ENCODE peak calls at places on chromosomes 3 and 15, in seven cellular contexts. S is stimulated activated CD8-positive, alpha-beta memory T cell treated with anti-CD3 and anti-CD28 coated beads, Interleukin-7, amount 100 ng/mL, for 1 hour; C is fibroblast of pulmonary artery; V is EL; E is esophagus squamous epithelium; O is B cell; R is IMR-90. B is an unnamed sample.

GRCh38 chr3:177827517-177828249 is 630.4 kb upstream of the TBL1XR1 start:
- DNase-seq in S (no peak), C (peak), V (peak), E (no peak), O (no peak), R (peak), B (no peak)

GRCh38 chr3:105848821-105849220 is 20.0 kb downstream of the CBLB start:
- DNase-seq in S (no peak), C (no peak), V (no peak), E (no peak), O (no peak), R (no peak), B (no peak)

GRCh38 chr15:67130166-67130565 is 64.8 kb downstream of the SMAD3 start:
- DNase-seq in S (no peak), C (no peak), V (no peak), E (no peak), O (no peak), R (no peak), B (no peak)

GRCh38 chr15:33277689-33278088 is 33.1 kb upstream of the RYR3 start:
- DNase-seq in S (no peak), C (no peak), V (no peak), E (no peak), O (no peak), R (no peak), B (no peak)

GRCh38 chr15:72068826-72069225 is 49.1 kb downstream of the MYO9A start:
- DNase-seq in S (no peak), C (no peak), V (no peak), E (no peak), O (no peak), R (no peak), B (no peak)

GRCh38 chr3:25713316-25713967 is 48.7 kb upstream of the TOP2B start:
- DNase-seq in S (no peak), C (no peak), V (no peak), E (no peak), O (no peak), R (no peak), B (no peak)

GRCh38 chr3:113270096-113270495 is 58.7 kb downstream of the BOC start:
- DNase-seq in S (no peak), C (no peak), V (no peak), E (no peak), O (no peak), R (peak), B (no peak)

GRCh38 chr3:45397754-45398153 is 9.4 kb downstream of the LARS2 start:
- DNase-seq in S (no peak), C (no peak), V (no peak), E (no peak), O (no peak), R (no peak), B (no peak)

GRCh38 chr15:99555089-99555488 is 10.7 kb upstream of the MEF2A start:
- DNase-seq in S (no peak), C (no peak), V (no peak), E (no peak), O (no peak), R (no peak), B (no peak)

GRCh38 chr3:149480326-149481017 is 6.0 kb downstream of the TM4SF4 start:
- DNase-seq in S (no peak), C (peak), V (peak), E (peak), O (peak), R (peak), B (no peak)

GRCh38 chr15:26772588-26773484 is at the start of gene GABRB3:
- DNase-seq in S (no peak), C (peak), V (no peak), E (no peak), O (no peak), R (no peak), B (peak)

GRCh38 chr15:59997070-59997701 is 6.9 kb upstream of the FOXB1 start:
- DNase-seq in S (no peak), C (no peak), V (no peak), E (no peak), O (peak), R (no peak), B (no peak)